ENCODE peak calls at places on chromosomes 4 and X, in nine cellular contexts. W is fibroblast of the conjunctiva; I is AG09319; S is HFF-Myc; F is T-helper 1 cell; Q is HT1080; Y is GM12865; Z is HEK293T; V is stimulated activated CD4-positive, alpha-beta T cell treated with anti-CD3 and anti-CD28 coated beads, Interleukin-15, amount 100 ng/mL, for 1 hour. H is an unnamed sample.

GRCh38 chr4:77072195-77072753 is 3.5 kb downstream of the CCNI start:
- DNase-seq in W (no peak), I (no peak), V (no peak), Z (no peak), Q (no peak), S (no peak), Y (peak), F (peak), H (no peak)

GRCh38 chr4:38663021-38663800 is 788 bp upstream of the KLF3 start:
- DNase-seq in Y (no peak), V (peak), W (no peak), I (no peak), Z (peak), F (no peak), Q (peak), S (no peak), H (no peak)

GRCh38 chrX:7996414-7996813 is 69.2 kb upstream of the PNPLA4 start:
- DNase-seq in I (no peak), V (no peak), Z (peak), S (no peak), W (peak), F (peak), Y (peak), Q (peak), H (no peak)

GRCh38 chr4:9999956-10000551 is 21.2 kb downstream of the SLC2A9 start:
- DNase-seq in V (no peak), Q (peak), Y (peak), W (no peak), I (no peak), S (no peak), Z (no peak), F (no peak), H (no peak)

GRCh38 chr4:1345905-1346780 is 865 bp upstream of the UVSSA start:
- DNase-seq in Z (peak), W (no peak), V (peak), I (no peak), S (no peak), Y (peak), F (peak), Q (peak), H (no peak)

GRCh38 chr4:40316782-40317635 is 18.1 kb upstream of the CHRNA9 start:
- DNase-seq in Y (peak), I (peak), V (no peak), Z (peak), Q (peak), W (peak), S (peak), F (peak), H (peak)

GRCh38 chr4:127868196-127868595 is 12.5 kb upstream of the PLK4 start:
- DNase-seq in Q (no peak), F (no peak), S (no peak), W (no peak), I (no peak), Y (no peak), V (no peak), Z (no peak), H (no peak)

GRCh38 chrX:153304988-153305736 is 16.4 kb downstream of the PNMA6F start:
- DNase-seq in I (no peak), W (no peak), V (no peak), S (no peak), Q (no peak), Y (no peak), Z (no peak), F (no peak), H (no peak)

GRCh38 chr4:182938213-182938645 is 21.0 kb upstream of the DCTD start:
- DNase-seq in I (no peak), V (peak), S (no peak), Q (peak), F (peak), Z (peak), W (peak), Y (peak), H (no peak)

GRCh38 chr4:856468-856901 is 30.6 kb upstream of the CPLX1 start:
- DNase-seq in V (no peak), Q (no peak), W (no peak), Y (no peak), Z (no peak), F (no peak), I (no peak), S (no peak), H (no peak)

GRCh38 chr4:110510955-110511544 is 35.1 kb downstream of the ENPEP start:
- DNase-seq in W (peak), F (no peak), S (no peak), Q (peak), I (no peak), Y (peak), V (no peak), Z (peak), H (peak)

GRCh38 chr4:1493540-1494287 is 87.5 kb upstream of the NKX1-1 start:
- DNase-seq in S (no peak), V (no peak), Q (no peak), I (no peak), Y (no peak), W (no peak), Z (no peak), F (no peak), H (no peak)

GRCh38 chr4:138243369-138243768 is 1.2 kb upstream of the SLC7A11 start:
- DNase-seq in Q (no peak), Z (no peak), W (no peak), V (no peak), I (no peak), S (no peak), F (no peak), Y (no peak), H (no peak)

GRCh38 chr4:14236359-14236758 is 608.8 kb upstream of the BOD1L1 start:
- DNase-seq in V (no peak), I (no peak), W (no peak), Y (no peak), Z (no peak), F (no peak), Q (no peak), S (no peak), H (no peak)

GRCh38 chr4:119284876-119285611 is 36.9 kb downstream of the FABP2 start:
- DNase-seq in W (no peak), V (no peak), S (no peak), Y (peak), Q (peak), I (no peak), F (no peak), Z (no peak), H (no peak)

GRCh38 chrX:153926594-153926862 is 464 bp upstream of the ARHGAP4 start:
- DNase-seq in F (no peak), I (no peak), S (no peak), Z (no peak), W (no peak), Q (no peak), Y (no peak), V (no peak), H (no peak)

GRCh38 chr4:15725608-15726007 is 22.7 kb downstream of the BST1 start:
- DNase-seq in Z (no peak), V (no peak), F (no peak), S (no peak), W (no peak), Y (no peak), I (no peak), Q (no peak), H (no peak)

H was measured in retinal pigment epithelial cell.